ENCODE peak calls at places on chromosomes 11 and 22, in ten cellular contexts. U, M, L, A, C, V, F, W, S and Q are unnamed samples.

GRCh38 chr11:28420099-28420498 is 311.9 kb downstream of the METTL15 start:
- DNase-seq in U (no peak), M (no peak), L (no peak), A (no peak), C (no peak), V (no peak), F (peak), W (no peak), S (no peak), Q (no peak)

GRCh38 chr11:64254326-64254725 is 3.0 kb downstream of the PLCB3 start:
- DNase-seq in U (no peak), M (no peak), L (no peak), A (no peak), C (no peak), V (no peak), F (no peak), W (no peak), S (no peak), Q (peak)

GRCh38 chr11:72113170-72113808 is 794 bp upstream of the ANAPC15 start:
- DNase-seq in U (peak), M (no peak), L (no peak), A (no peak), C (no peak), V (peak), F (peak), W (no peak), S (no peak), Q (no peak)

GRCh38 chr11:89491141-89491690 is at the start of gene NOX4:
- DNase-seq in U (no peak), M (peak), L (peak), A (no peak), C (peak), V (no peak), F (peak), W (no peak), S (peak), Q (peak)

GRCh38 chr11:132101861-132102260 is 731.4 kb downstream of the NTM start:
- DNase-seq in U (no peak), M (no peak), L (no peak), A (no peak), C (no peak), V (no peak), F (peak), W (no peak), S (no peak), Q (no peak)

GRCh38 chr11:8690374-8691342 is 8.1 kb downstream of the RPL27A start:
- DNase-seq in U (no peak), M (no peak), L (no peak), A (no peak), C (no peak), V (no peak), F (no peak), W (no peak), S (no peak), Q (no peak)

GRCh38 chr11:28666632-28667031 is 558.4 kb downstream of the METTL15 start:
- DNase-seq in U (no peak), M (no peak), L (no peak), A (no peak), C (no peak), V (no peak), F (peak), W (no peak), S (no peak), Q (no peak)

GRCh38 chr11:62370743-62371440 is 33.6 kb downstream of the ASRGL1 start:
- DNase-seq in U (no peak), M (no peak), L (no peak), A (no peak), C (no peak), V (no peak), F (no peak), W (peak), S (no peak), Q (peak)

GRCh38 chr22:49825944-49826602 is 1.6 kb downstream of the BRD1 start:
- DNase-seq in U (no peak), M (no peak), L (no peak), A (peak), C (peak), V (no peak), F (peak), W (peak), S (no peak), Q (no peak)

GRCh38 chr11:69158301-69159152 is 2.8 kb downstream of the SMIM38 start:
- DNase-seq in U (no peak), M (no peak), L (no peak), A (no peak), C (no peak), V (no peak), F (no peak), W (no peak), S (no peak), Q (peak)

GRCh38 chr11:69000831-69001245 is 12.2 kb downstream of the MRGPRF start:
- DNase-seq in U (peak), M (peak), L (peak), A (peak), C (peak), V (peak), F (peak), W (no peak), S (no peak), Q (no peak)

GRCh38 chr22:39535302-39535805 is 2.8 kb upstream of the RPS19BP1 start:
- DNase-seq in U (no peak), M (no peak), L (no peak), A (no peak), C (no peak), V (no peak), F (no peak), W (no peak), S (no peak), Q (no peak)

GRCh38 chr22:18060646-18061620 is 16.9 kb upstream of the PEX26 start:
- DNase-seq in U (peak), M (no peak), L (no peak), A (peak), C (peak), V (no peak), F (peak), W (no peak), S (no peak), Q (peak)

GRCh38 chr11:5364214-5364613 is 12.9 kb downstream of the OR51B6 start:
- DNase-seq in U (no peak), M (no peak), L (no peak), A (no peak), C (peak), V (peak), F (peak), W (no peak), S (no peak), Q (no peak)

GRCh38 chr11:108912587-108912986 is 247.7 kb downstream of the DDX10 start:
- DNase-seq in U (no peak), M (no peak), L (no peak), A (no peak), C (no peak), V (no peak), F (peak), W (no peak), S (no peak), Q (no peak)

GRCh38 chr11:86172894-86173293 is 71.7 kb upstream of the EED start:
- DNase-seq in U (no peak), M (no peak), L (no peak), A (no peak), C (no peak), V (peak), F (peak), W (no peak), S (no peak), Q (no peak)

GRCh38 chr22:20584872-20585639 is 77.6 kb downstream of the MED15 start:
- DNase-seq in U (no peak), M (no peak), L (no peak), A (no peak), C (no peak), V (no peak), F (no peak), W (no peak), S (peak), Q (no peak)
- H3K27ac ChIP-seq in U (peak), M (no peak), L (no peak), A (no peak), C (no peak), V (no peak), F (no peak), W (no peak), S (no peak), Q (no peak)

DNA sequence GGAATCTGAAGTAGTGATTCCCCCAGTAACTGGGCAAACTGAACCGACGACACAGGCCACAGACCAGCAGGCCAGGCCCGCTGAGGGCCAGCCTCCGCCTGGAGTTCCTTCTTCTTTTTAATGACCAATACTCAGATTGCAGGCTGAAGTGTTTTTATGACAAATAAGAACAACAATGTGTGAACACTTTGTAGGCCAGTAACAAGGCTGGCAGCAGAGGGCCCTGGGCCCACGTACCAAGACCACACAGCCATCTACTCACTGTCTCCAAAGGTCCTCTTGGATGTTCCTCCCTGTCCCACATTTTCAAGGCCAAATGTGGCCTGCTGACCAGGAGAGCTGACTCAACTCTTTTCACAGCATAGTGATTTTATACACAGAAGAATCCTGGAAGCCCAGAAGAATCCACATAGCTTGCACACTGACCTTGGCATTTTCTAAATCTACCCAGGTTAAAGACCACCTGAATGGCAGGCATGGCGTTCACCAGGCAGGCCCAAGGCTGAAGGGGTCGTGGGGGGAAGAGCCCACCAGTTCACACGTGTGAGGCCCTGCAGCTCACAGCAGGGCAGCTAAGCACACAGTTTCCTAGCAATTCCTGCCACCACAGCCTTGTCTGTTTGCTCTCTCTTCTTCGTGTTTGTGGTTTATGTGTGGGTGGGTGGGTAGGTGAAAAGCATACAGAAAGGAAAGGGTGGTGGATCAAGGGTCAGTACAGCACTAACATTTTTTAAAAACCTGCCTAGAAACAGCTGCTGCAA is 13.3 kb downstream of the SMCO4 start:
- DNase-seq in U (no peak), M (no peak), L (no peak), A (no peak), C (no peak), V (peak), F (peak), W (no peak), S (no peak), Q (peak)
- H3K27ac ChIP-seq in U (no peak), M (peak), L (peak), A (no peak), C (no peak), V (no peak), F (peak), W (no peak), S (peak), Q (peak)

DNA sequence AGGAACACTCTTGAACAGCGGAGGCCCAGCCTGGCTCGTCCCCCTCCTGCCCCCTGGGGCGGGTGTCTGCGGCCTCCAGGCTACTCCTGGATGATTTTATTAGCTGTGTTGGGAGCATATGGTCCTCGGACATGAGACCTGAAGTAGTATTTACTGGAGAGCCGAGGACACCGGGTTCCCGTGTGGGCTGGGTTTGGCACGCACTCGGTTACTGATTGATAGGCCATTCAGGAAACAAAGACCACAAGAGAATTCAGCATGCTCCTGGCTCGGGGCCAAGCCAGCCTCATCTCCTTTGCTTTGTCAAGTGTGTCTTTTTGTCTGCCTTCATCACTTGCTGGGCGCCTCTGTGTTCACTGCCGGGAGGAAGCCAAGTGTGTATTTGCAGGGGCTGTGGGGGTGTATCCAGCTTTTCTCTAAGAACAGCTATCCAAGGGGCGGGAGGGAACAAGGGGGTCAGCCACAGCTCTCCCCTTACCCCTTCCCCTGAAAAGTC is 9.7 kb downstream of the FXYD2 start:
- DNase-seq in U (no peak), M (peak), L (peak), A (peak), C (no peak), V (no peak), F (no peak), W (peak), S (peak), Q (peak)
- H3K27ac ChIP-seq in U (no peak), M (peak), L (no peak), A (peak), C (no peak), V (no peak), F (no peak), W (peak), S (peak), Q (peak)

GRCh38 chr22:38238519-38239051 is 34.2 kb downstream of the TMEM184B start:
- DNase-seq in U (no peak), M (peak), L (no peak), A (no peak), C (no peak), V (no peak), F (peak), W (no peak), S (no peak), Q (no peak)

GRCh38 chr22:38233427-38233826 is 31.6 kb downstream of the MAFF start:
- DNase-seq in U (no peak), M (no peak), L (no peak), A (no peak), C (no peak), V (no peak), F (peak), W (no peak), S (no peak), Q (no peak)

GRCh38 chr22:38239101-38239761 is 33.6 kb downstream of the TMEM184B start:
- DNase-seq in U (peak), M (no peak), L (no peak), A (peak), C (peak), V (no peak), F (peak), W (no peak), S (no peak), Q (peak)

GRCh38 chr22:38235240-38235850 is 33.6 kb downstream of the MAFF start:
- DNase-seq in U (no peak), M (no peak), L (no peak), A (no peak), C (no peak), V (no peak), F (peak), W (no peak), S (no peak), Q (no peak)

DNA sequence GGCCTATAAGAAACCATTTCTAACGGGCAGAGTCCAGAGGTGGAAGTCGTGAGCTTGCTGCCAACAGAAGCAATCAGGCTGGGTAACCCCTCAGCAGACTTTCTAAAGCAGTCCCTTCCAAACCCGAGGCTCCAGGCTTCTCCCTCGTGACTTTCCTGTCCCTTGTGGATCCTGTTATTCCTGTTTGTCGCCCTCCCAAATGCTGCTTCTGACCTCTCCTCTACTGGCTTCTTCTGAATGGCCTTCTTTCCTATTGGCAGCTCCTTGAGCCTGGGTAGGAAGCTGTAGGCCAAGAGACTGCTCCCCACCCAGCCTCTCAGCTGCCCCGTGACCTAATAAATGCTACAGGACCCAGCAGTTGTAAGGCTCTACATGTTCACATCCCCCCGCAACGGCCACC is 35.0 kb downstream of the MAFF start:
- DNase-seq in U (no peak), M (no peak), L (no peak), A (no peak), C (no peak), V (no peak), F (no peak), W (no peak), S (no peak), Q (no peak)
- H3K27ac ChIP-seq in U (peak), M (no peak), L (no peak), A (no peak), C (no peak), V (no peak), F (no peak), W (no peak), S (peak), Q (peak)